ENCODE peak calls at places on chromosomes 13 and 19, in seven cellular contexts. One of them, this sample, is unnamed.
A peak's percentile ranks its signal among the peaks of the same experiment; 100 is the strongest.

GRCh38 chr13:36531746-36532486 is 99.6 kb downstream of the CCNA1 start:
- DNase-seq in lower leg skin: no peak
- DNase-seq in HuH-7.5: no peak
- DNase-seq in prostate gland: no peak
- DNase-seq in uterus: no peak
- DNase-seq in AG10803: peak; percentile 75
- DNase-seq in mucosa of descending colon: no peak
- DNase-seq in this sample: no peak

GRCh38 chr13:110702591-110703526 is 3.1 kb downstream of the CARS2 start:
- DNase-seq in HuH-7.5: no peak
- DNase-seq in lower leg skin: no peak
- DNase-seq in uterus: no peak
- DNase-seq in mucosa of descending colon: no peak
- DNase-seq in prostate gland: no peak
- DNase-seq in AG10803: no peak
- DNase-seq in this sample: no peak

GRCh38 chr19:18895038-18895827 is 725 bp downstream of the CERS1 start:
- DNase-seq in HuH-7.5: peak; percentile 100
- DNase-seq in AG10803: peak; percentile 13
- DNase-seq in mucosa of descending colon: peak; percentile 22
- DNase-seq in uterus: no peak
- DNase-seq in prostate gland: no peak
- DNase-seq in lower leg skin: no peak
- DNase-seq in this sample: no peak

GRCh38 chr19:7349231-7349591 is 474 bp downstream of the ARHGEF18 start:
- DNase-seq in prostate gland: no peak
- DNase-seq in AG10803: no peak
- DNase-seq in HuH-7.5: no peak
- DNase-seq in mucosa of descending colon: no peak
- DNase-seq in uterus: no peak
- DNase-seq in lower leg skin: no peak
- DNase-seq in this sample: no peak

GRCh38 chr13:113774177-113775107 is 15.4 kb downstream of the TMEM255B start:
- DNase-seq in HuH-7.5: no peak
- DNase-seq in AG10803: peak; percentile 39
- DNase-seq in lower leg skin: no peak
- DNase-seq in uterus: no peak
- DNase-seq in mucosa of descending colon: no peak
- DNase-seq in prostate gland: no peak
- DNase-seq in this sample: no peak

GRCh38 chr19:46786236-46787039 is 2.0 kb downstream of the SLC1A5 start:
- DNase-seq in prostate gland: peak; percentile 71
- DNase-seq in mucosa of descending colon: peak; percentile 78
- DNase-seq in AG10803: peak; percentile 95
- DNase-seq in uterus: peak; percentile 70
- DNase-seq in HuH-7.5: peak; percentile 59
- DNase-seq in lower leg skin: peak; percentile 60
- DNase-seq in this sample: peak; percentile 80

GRCh38 chr19:532578-533484 is 1.3 kb downstream of the CDC34 start:
- DNase-seq in AG10803: peak; percentile 64
- DNase-seq in mucosa of descending colon: peak; percentile 67
- DNase-seq in prostate gland: peak; percentile 54
- DNase-seq in lower leg skin: no peak
- DNase-seq in HuH-7.5: peak; percentile 78
- DNase-seq in uterus: peak; percentile 81
- DNase-seq in this sample: no peak

GRCh38 chr19:49875801-49876421 is 1.2 kb downstream of the AKT1S1 start:
- DNase-seq in prostate gland: peak; percentile 57
- DNase-seq in HuH-7.5: no peak
- DNase-seq in lower leg skin: peak; percentile 68
- DNase-seq in uterus: peak; percentile 78
- DNase-seq in mucosa of descending colon: peak; percentile 78
- DNase-seq in AG10803: peak; percentile 27
- DNase-seq in this sample: peak; percentile 90

This sample was measured in left lung.